ENCODE peak calls at places on chromosome 4, in ten cellular contexts. A, U, S, Y, I, E, C, W, J and O are unnamed samples.

GRCh38 chr4:166252487-166253402 is 379.7 kb downstream of the TLL1 start:
- DNase-seq in A (peak), U (peak), S (no peak), Y (no peak), I (peak), E (peak), C (no peak), W (no peak), J (no peak), O (no peak)

GRCh38 chr4:96698891-96699290 is 859.0 kb downstream of the PDHA2 start:
- DNase-seq in A (no peak), U (no peak), S (no peak), Y (no peak), I (peak), E (no peak), C (no peak), W (no peak), J (no peak), O (no peak)

GRCh38 chr4:139200506-139200905 is 23.5 kb upstream of the ELF2 start:
- DNase-seq in A (no peak), U (no peak), S (no peak), Y (no peak), I (no peak), E (no peak), C (no peak), W (no peak), J (no peak), O (no peak)

GRCh38 chr4:61296115-61296514 is 96.0 kb downstream of the ADGRL3 start:
- DNase-seq in A (no peak), U (no peak), S (no peak), Y (no peak), I (no peak), E (no peak), C (no peak), W (no peak), J (no peak), O (no peak)

GRCh38 chr4:16125571-16126445 is 42.0 kb upstream of the PROM1 start:
- DNase-seq in A (no peak), U (no peak), S (no peak), Y (no peak), I (no peak), E (no peak), C (no peak), W (no peak), J (no peak), O (no peak)

GRCh38 chr4:122687450-122688121 is 44.9 kb upstream of the BBS12 start:
- DNase-seq in A (no peak), U (peak), S (no peak), Y (no peak), I (no peak), E (no peak), C (no peak), W (no peak), J (no peak), O (no peak)

GRCh38 chr4:6946497-6946896 is 36.9 kb downstream of the TBC1D14 start:
- DNase-seq in A (no peak), U (no peak), S (no peak), Y (no peak), I (no peak), E (no peak), C (no peak), W (no peak), J (no peak), O (no peak)

GRCh38 chr4:112916868-112917267 is 132.6 kb upstream of the ANK2 start:
- DNase-seq in A (peak), U (peak), S (no peak), Y (no peak), I (peak), E (peak), C (no peak), W (no peak), J (no peak), O (no peak)

GRCh38 chr4:12729384-12729783 is 754.8 kb downstream of the RAB28 start:
- DNase-seq in A (no peak), U (peak), S (no peak), Y (no peak), I (peak), E (peak), C (no peak), W (no peak), J (no peak), O (no peak)

GRCh38 chr4:171727185-171727584 is 86.0 kb upstream of the GALNTL6 start:
- DNase-seq in A (no peak), U (no peak), S (no peak), Y (no peak), I (no peak), E (no peak), C (no peak), W (no peak), J (no peak), O (no peak)

GRCh38 chr4:76725039-76725438 is 172.9 kb downstream of the SOWAHB start:
- DNase-seq in A (no peak), U (no peak), S (no peak), Y (no peak), I (no peak), E (peak), C (no peak), W (no peak), J (no peak), O (no peak)

GRCh38 chr4:139511320-139511719 is 44.7 kb downstream of the SETD7 start:
- DNase-seq in A (no peak), U (peak), S (no peak), Y (no peak), I (peak), E (no peak), C (no peak), W (no peak), J (no peak), O (no peak)

GRCh38 chr4:153532227-153532626 is 66.1 kb downstream of the TMEM131L start:
- DNase-seq in A (no peak), U (no peak), S (no peak), Y (no peak), I (no peak), E (no peak), C (no peak), W (no peak), J (no peak), O (no peak)

GRCh38 chr4:22474636-22475310 is 41.1 kb downstream of the ADGRA3 start:
- DNase-seq in A (no peak), U (peak), S (no peak), Y (no peak), I (no peak), E (peak), C (no peak), W (no peak), J (no peak), O (no peak)

GRCh38 chr4:113468165-113469022 is 293.1 kb downstream of the CAMK2D start:
- DNase-seq in A (peak), U (peak), S (peak), Y (peak), I (peak), E (peak), C (no peak), W (no peak), J (no peak), O (peak)

GRCh38 chr4:37392540-37393255 is 148.2 kb downstream of the NWD2 start:
- DNase-seq in A (no peak), U (peak), S (peak), Y (peak), I (peak), E (no peak), C (peak), W (no peak), J (peak), O (peak)

GRCh38 chr4:39976945-39977488 is 694 bp downstream of the PDS5A start:
- DNase-seq in A (peak), U (peak), S (peak), Y (peak), I (peak), E (no peak), C (no peak), W (peak), J (peak), O (peak)

GRCh38 chr4:164856396-164856795 is 20.6 kb upstream of the APELA start:
- DNase-seq in A (no peak), U (no peak), S (no peak), Y (no peak), I (peak), E (no peak), C (no peak), W (no peak), J (no peak), O (no peak)

GRCh38 chr4:156774422-156774821 is 197.2 kb downstream of the PDGFC start:
- DNase-seq in A (no peak), U (peak), S (no peak), Y (no peak), I (peak), E (peak), C (no peak), W (no peak), J (peak), O (peak)

GRCh38 chr4:100340534-100341364 is 150.5 kb upstream of the DDIT4L start:
- DNase-seq in A (peak), U (peak), S (no peak), Y (no peak), I (peak), E (peak), C (no peak), W (no peak), J (no peak), O (no peak)

DNA sequence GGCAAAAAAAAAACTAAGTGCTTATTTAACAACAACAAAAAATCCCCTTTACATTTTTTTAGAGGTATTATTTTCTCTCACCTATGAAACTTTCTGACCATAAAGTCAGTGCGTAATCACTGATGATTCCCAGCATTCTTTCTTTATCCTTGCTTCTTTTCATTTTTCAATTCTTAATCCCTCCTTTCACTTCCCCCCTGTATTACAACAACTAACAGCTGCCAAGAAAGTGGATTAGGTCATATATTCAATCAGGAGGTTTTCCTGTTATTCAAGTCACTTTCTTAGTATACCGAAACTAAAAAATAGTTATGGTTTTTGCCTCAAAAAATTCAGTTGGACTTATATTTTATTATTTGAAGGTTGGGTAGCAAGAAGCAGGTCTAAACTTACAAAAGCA is 2.1 kb upstream of the STAP1 start:
- DNase-seq in A (no peak), U (peak), S (no peak), Y (no peak), I (no peak), E (no peak), C (no peak), W (no peak), J (no peak), O (no peak)
- H3K4me3 ChIP-seq in A (no peak), U (no peak), S (no peak), Y (no peak), I (no peak), E (no peak), C (no peak), W (no peak), J (no peak), O (no peak)

GRCh38 chr4:95524722-95525121 is 24.1 kb downstream of the UNC5C start:
- DNase-seq in A (no peak), U (no peak), S (no peak), Y (no peak), I (no peak), E (no peak), C (no peak), W (no peak), J (no peak), O (no peak)

GRCh38 chr4:95528388-95528787 is 20.4 kb downstream of the UNC5C start:
- DNase-seq in A (no peak), U (peak), S (no peak), Y (no peak), I (no peak), E (no peak), C (no peak), W (no peak), J (no peak), O (no peak)

GRCh38 chr4:95529941-95530340 is 18.8 kb downstream of the UNC5C start:
- DNase-seq in A (no peak), U (no peak), S (no peak), Y (no peak), I (peak), E (no peak), C (no peak), W (no peak), J (no peak), O (no peak)

GRCh38 chr4:95522682-95523410 is 25.9 kb downstream of the UNC5C start:
- DNase-seq in A (no peak), U (peak), S (no peak), Y (no peak), I (no peak), E (no peak), C (no peak), W (no peak), J (no peak), O (no peak)

DNA sequence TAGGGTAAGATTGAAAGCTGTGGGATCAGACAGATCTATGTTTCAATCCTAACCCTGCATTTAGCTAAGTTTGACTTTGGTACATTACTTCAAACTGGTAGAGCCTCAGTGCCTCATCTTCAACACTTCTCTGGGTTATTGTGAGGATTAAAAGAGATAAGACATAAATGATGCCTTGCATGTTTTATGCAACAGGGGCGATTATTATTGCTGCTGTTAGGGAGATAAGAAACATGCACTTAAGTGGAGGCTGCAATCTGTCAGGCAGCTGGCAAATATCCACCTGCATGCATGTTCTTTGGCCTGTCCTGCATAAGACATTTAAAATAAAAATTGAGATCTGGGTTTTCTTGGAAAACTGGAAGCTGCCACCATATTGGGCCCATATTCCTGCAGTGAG is 24.6 kb downstream of the UNC5C start:
- DNase-seq in A (no peak), U (no peak), S (no peak), Y (no peak), I (no peak), E (no peak), C (no peak), W (no peak), J (no peak), O (no peak)
- H3K4me3 ChIP-seq in A (no peak), U (no peak), S (no peak), Y (no peak), I (no peak), E (no peak), C (no peak), W (no peak), J (no peak), O (no peak)

DNA sequence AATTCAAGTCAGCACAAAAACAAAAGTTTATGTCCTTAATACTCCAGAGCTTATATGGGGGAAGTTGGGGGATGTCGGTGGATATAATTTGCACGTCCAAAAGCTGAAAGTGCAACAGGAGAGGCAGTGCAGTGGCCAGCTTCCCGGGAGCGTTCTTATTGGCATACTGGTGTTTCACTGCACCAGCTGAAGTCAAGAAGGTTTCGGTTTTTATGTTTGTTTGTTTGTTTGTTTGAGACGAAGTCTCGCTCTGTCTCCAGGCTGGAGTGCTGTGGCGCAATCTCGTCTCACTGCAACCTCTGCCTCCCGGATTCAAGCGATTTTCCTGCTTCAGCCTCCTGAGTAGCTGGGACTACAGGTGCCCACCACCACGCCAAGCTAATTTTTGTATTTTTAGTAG is 28.6 kb upstream of the TLR3 start:
- DNase-seq in A (no peak), U (no peak), S (no peak), Y (no peak), I (no peak), E (no peak), C (no peak), W (no peak), J (no peak), O (no peak)
- H3K4me3 ChIP-seq in A (no peak), U (no peak), S (no peak), Y (no peak), I (no peak), E (no peak), C (no peak), W (no peak), J (no peak), O (no peak)

DNA sequence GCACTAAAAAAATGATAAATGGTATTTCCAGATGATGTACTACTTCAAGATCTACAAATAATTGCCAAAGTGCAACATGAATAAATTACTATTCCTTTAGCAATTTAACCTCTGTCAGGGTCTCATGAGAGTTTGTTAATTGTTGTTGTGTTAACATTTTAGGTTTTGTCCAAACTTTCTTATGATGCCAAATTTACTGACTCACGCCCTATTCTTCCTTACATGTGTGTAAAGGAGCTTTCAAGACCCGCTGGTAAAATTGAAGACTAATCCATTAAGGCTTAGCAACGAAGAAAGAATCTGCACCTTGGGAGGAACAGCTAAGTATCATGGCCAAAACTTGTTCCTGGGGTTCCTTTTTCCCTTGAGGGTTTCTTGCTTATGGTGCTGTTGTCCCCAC is 252.7 kb upstream of the JADE1 start:
- DNase-seq in A (no peak), U (no peak), S (no peak), Y (no peak), I (peak), E (no peak), C (no peak), W (no peak), J (no peak), O (no peak)
- H3K4me3 ChIP-seq in A (no peak), U (no peak), S (no peak), Y (no peak), I (no peak), E (no peak), C (no peak), W (no peak), J (no peak), O (no peak)

GRCh38 chr4:78778530-78778929 is 2.4 kb downstream of the BMP2K start:
- DNase-seq in A (no peak), U (no peak), S (no peak), Y (no peak), I (no peak), E (no peak), C (no peak), W (no peak), J (no peak), O (no peak)
- H3K4me3 ChIP-seq in A (no peak), U (no peak), S (peak), Y (no peak), I (peak), E (peak), C (peak), W (no peak), J (peak), O (no peak)